ENCODE peak calls at places on chromosomes 4 and X, in six cellular contexts. One of them, this sample, is unnamed.

GRCh38 chrX:74853255-74853654 is 72.0 kb downstream of the NEXMIF start:
- DNase-seq in NT2/D1: no peak
- DNase-seq in endodermal cell: no peak
- DNase-seq in CD4-positive, alpha-beta memory T cell: no peak
- DNase-seq in uterus: no peak
- DNase-seq in brain microvascular endothelial cell: no peak
- DNase-seq in this sample: no peak

GRCh38 chr4:25818293-25819240 is 44.2 kb downstream of the SEL1L3 start:
- DNase-seq in NT2/D1: no peak
- DNase-seq in endodermal cell: no peak
- DNase-seq in CD4-positive, alpha-beta memory T cell: no peak
- DNase-seq in uterus: no peak
- DNase-seq in brain microvascular endothelial cell: no peak
- DNase-seq in this sample: no peak

GRCh38 chr4:79232555-79232954 is 93.3 kb downstream of the NAA11 start:
- DNase-seq in NT2/D1: no peak
- DNase-seq in endodermal cell: no peak
- DNase-seq in CD4-positive, alpha-beta memory T cell: no peak
- DNase-seq in uterus: no peak
- DNase-seq in brain microvascular endothelial cell: peak; percentile 14
- DNase-seq in this sample: no peak

GRCh38 chr4:147594107-147594506 is 23.1 kb upstream of the TMEM184C start:
- DNase-seq in NT2/D1: no peak
- DNase-seq in endodermal cell: peak; percentile 56
- DNase-seq in CD4-positive, alpha-beta memory T cell: no peak
- DNase-seq in uterus: no peak
- DNase-seq in brain microvascular endothelial cell: no peak
- DNase-seq in this sample: peak; percentile 32

GRCh38 chrX:135170468-135170867 is 730 bp downstream of the CT55 start:
- DNase-seq in NT2/D1: no peak
- DNase-seq in endodermal cell: no peak
- DNase-seq in CD4-positive, alpha-beta memory T cell: no peak
- DNase-seq in uterus: no peak
- DNase-seq in brain microvascular endothelial cell: no peak
- DNase-seq in this sample: no peak

GRCh38 chr4:182724414-182724813 is 192.8 kb downstream of the DCTD start:
- DNase-seq in NT2/D1: no peak
- DNase-seq in endodermal cell: no peak
- DNase-seq in CD4-positive, alpha-beta memory T cell: no peak
- DNase-seq in uterus: no peak
- DNase-seq in brain microvascular endothelial cell: no peak
- DNase-seq in this sample: no peak

GRCh38 chr4:7328913-7329638 is 105.7 kb downstream of the PSAPL1 start:
- DNase-seq in NT2/D1: no peak
- DNase-seq in endodermal cell: peak; percentile 64
- DNase-seq in CD4-positive, alpha-beta memory T cell: no peak
- DNase-seq in uterus: no peak
- DNase-seq in brain microvascular endothelial cell: peak; percentile 77
- DNase-seq in this sample: no peak

GRCh38 chrX:117985241-117985640 is 131.4 kb downstream of the KLHL13 start:
- DNase-seq in NT2/D1: no peak
- DNase-seq in endodermal cell: peak; percentile 54
- DNase-seq in CD4-positive, alpha-beta memory T cell: no peak
- DNase-seq in uterus: no peak
- DNase-seq in brain microvascular endothelial cell: no peak
- DNase-seq in this sample: peak; percentile 22

GRCh38 chr4:173217727-173218126 is 49.1 kb downstream of the GALNT7 start:
- DNase-seq in NT2/D1: no peak
- DNase-seq in endodermal cell: no peak
- DNase-seq in CD4-positive, alpha-beta memory T cell: no peak
- DNase-seq in uterus: no peak
- DNase-seq in brain microvascular endothelial cell: peak; percentile 60
- DNase-seq in this sample: no peak

GRCh38 chr4:186190456-186191265 is 706 bp upstream of the CYP4V2 start:
- DNase-seq in NT2/D1: no peak
- DNase-seq in endodermal cell: no peak
- DNase-seq in CD4-positive, alpha-beta memory T cell: peak; percentile 48
- DNase-seq in uterus: no peak
- DNase-seq in brain microvascular endothelial cell: no peak
- DNase-seq in this sample: peak; percentile 82

GRCh38 chr4:98601719-98602118 is 56.7 kb downstream of the TSPAN5 start:
- DNase-seq in NT2/D1: no peak
- DNase-seq in endodermal cell: no peak
- DNase-seq in CD4-positive, alpha-beta memory T cell: no peak
- DNase-seq in uterus: no peak
- DNase-seq in brain microvascular endothelial cell: peak; percentile 48
- DNase-seq in this sample: no peak

GRCh38 chr4:73589261-73589847 is 30.9 kb downstream of the RASSF6 start:
- DNase-seq in NT2/D1: no peak
- DNase-seq in endodermal cell: no peak
- DNase-seq in CD4-positive, alpha-beta memory T cell: no peak
- DNase-seq in uterus: no peak
- DNase-seq in brain microvascular endothelial cell: peak; percentile 28
- DNase-seq in this sample: no peak

GRCh38 chrX:23012636-23013035 is 12.9 kb downstream of the DDX53 start:
- DNase-seq in NT2/D1: no peak
- DNase-seq in endodermal cell: no peak
- DNase-seq in CD4-positive, alpha-beta memory T cell: no peak
- DNase-seq in uterus: no peak
- DNase-seq in brain microvascular endothelial cell: no peak
- DNase-seq in this sample: no peak

GRCh38 chr4:145482209-145483021 is 762 bp downstream of the SMAD1 start:
- DNase-seq in NT2/D1: peak; percentile 32
- DNase-seq in endodermal cell: peak; percentile 82
- DNase-seq in CD4-positive, alpha-beta memory T cell: peak; percentile 7
- DNase-seq in uterus: peak; percentile 52
- DNase-seq in brain microvascular endothelial cell: peak; percentile 72
- DNase-seq in this sample: peak; percentile 76

GRCh38 chr4:32475710-32476109 is 1755.5 kb downstream of the PCDH7 start:
- DNase-seq in NT2/D1: no peak
- DNase-seq in endodermal cell: no peak
- DNase-seq in CD4-positive, alpha-beta memory T cell: no peak
- DNase-seq in uterus: no peak
- DNase-seq in brain microvascular endothelial cell: no peak
- DNase-seq in this sample: no peak

GRCh38 chr4:173237722-173238121 is 69.1 kb downstream of the GALNT7 start:
- DNase-seq in NT2/D1: no peak
- DNase-seq in endodermal cell: no peak
- DNase-seq in CD4-positive, alpha-beta memory T cell: no peak
- DNase-seq in uterus: no peak
- DNase-seq in brain microvascular endothelial cell: no peak
- DNase-seq in this sample: no peak

GRCh38 chrX:12949927-12950656 is 24.8 kb upstream of the TMSB4X start:
- DNase-seq in NT2/D1: no peak
- DNase-seq in endodermal cell: no peak
- DNase-seq in CD4-positive, alpha-beta memory T cell: peak; percentile 88
- DNase-seq in uterus: peak; percentile 89
- DNase-seq in brain microvascular endothelial cell: peak; percentile 87
- DNase-seq in this sample: no peak

GRCh38 chrX:44012484-44013096 is 39.4 kb upstream of the NDP start:
- DNase-seq in NT2/D1: no peak
- DNase-seq in endodermal cell: no peak
- DNase-seq in CD4-positive, alpha-beta memory T cell: no peak
- DNase-seq in uterus: no peak
- DNase-seq in brain microvascular endothelial cell: peak; percentile 61
- DNase-seq in this sample: no peak

GRCh38 chr4:101993002-101993840 is 202.7 kb downstream of the BANK1 start:
- DNase-seq in NT2/D1: no peak
- DNase-seq in endodermal cell: no peak
- DNase-seq in CD4-positive, alpha-beta memory T cell: no peak
- DNase-seq in uterus: no peak
- DNase-seq in brain microvascular endothelial cell: no peak
- DNase-seq in this sample: no peak

GRCh38 chr4:37758226-37758625 is 68.3 kb upstream of the PGM2 start:
- DNase-seq in NT2/D1: no peak
- DNase-seq in endodermal cell: no peak
- DNase-seq in CD4-positive, alpha-beta memory T cell: no peak
- DNase-seq in uterus: peak; percentile 29
- DNase-seq in brain microvascular endothelial cell: peak; percentile 77
- DNase-seq in this sample: no peak

GRCh38 chr4:138034871-138035270 is 207.3 kb downstream of the SLC7A11 start:
- DNase-seq in NT2/D1: no peak
- DNase-seq in endodermal cell: no peak
- DNase-seq in CD4-positive, alpha-beta memory T cell: no peak
- DNase-seq in uterus: no peak
- DNase-seq in brain microvascular endothelial cell: no peak
- DNase-seq in this sample: no peak

GRCh38 chr4:74114234-74114633 is 15.2 kb upstream of the CXCL2 start:
- DNase-seq in NT2/D1: no peak
- DNase-seq in endodermal cell: no peak
- DNase-seq in CD4-positive, alpha-beta memory T cell: no peak
- DNase-seq in uterus: no peak
- DNase-seq in brain microvascular endothelial cell: peak; percentile 81
- DNase-seq in this sample: no peak

GRCh38 chrX:15472523-15472922 is 20.6 kb downstream of the PIR start:
- DNase-seq in NT2/D1: no peak
- DNase-seq in endodermal cell: no peak
- DNase-seq in CD4-positive, alpha-beta memory T cell: no peak
- DNase-seq in uterus: no peak
- DNase-seq in brain microvascular endothelial cell: no peak
- DNase-seq in this sample: no peak

GRCh38 chrX:56804867-56805266 is 75.8 kb downstream of the NBDY start:
- DNase-seq in NT2/D1: no peak
- DNase-seq in endodermal cell: peak; percentile 10
- DNase-seq in CD4-positive, alpha-beta memory T cell: no peak
- DNase-seq in uterus: no peak
- DNase-seq in brain microvascular endothelial cell: no peak
- DNase-seq in this sample: no peak

GRCh38 chrX:56803849-56804681 is 75.0 kb downstream of the NBDY start:
- DNase-seq in NT2/D1: no peak
- DNase-seq in endodermal cell: peak; percentile 29
- DNase-seq in CD4-positive, alpha-beta memory T cell: no peak
- DNase-seq in uterus: no peak
- DNase-seq in brain microvascular endothelial cell: no peak
- DNase-seq in this sample: no peak

GRCh38 chrX:56805399-56805798 is 76.4 kb downstream of the NBDY start:
- DNase-seq in NT2/D1: no peak
- DNase-seq in endodermal cell: peak; percentile 21
- DNase-seq in CD4-positive, alpha-beta memory T cell: no peak
- DNase-seq in uterus: no peak
- DNase-seq in brain microvascular endothelial cell: no peak
- DNase-seq in this sample: no peak

GRCh38 chrX:56802428-56802827 is 73.4 kb downstream of the NBDY start:
- DNase-seq in NT2/D1: no peak
- DNase-seq in endodermal cell: no peak
- DNase-seq in CD4-positive, alpha-beta memory T cell: no peak
- DNase-seq in uterus: no peak
- DNase-seq in brain microvascular endothelial cell: no peak
- DNase-seq in this sample: peak; percentile 7

GRCh38 chrX:56802921-56803848 is 74.1 kb downstream of the NBDY start:
- DNase-seq in NT2/D1: peak; percentile 22
- DNase-seq in endodermal cell: peak; percentile 89
- DNase-seq in CD4-positive, alpha-beta memory T cell: peak; percentile 77
- DNase-seq in uterus: peak; percentile 76
- DNase-seq in brain microvascular endothelial cell: peak; percentile 55
- DNase-seq in this sample: peak; percentile 47
- H3K4me3 ChIP-seq in NT2/D1: no peak overlapping the region
- H3K4me3 ChIP-seq in endodermal cell: no peak overlapping the region
- H3K4me3 ChIP-seq in CD4-positive, alpha-beta memory T cell: no peak overlapping the region
- H3K4me3 ChIP-seq in uterus: peak overlapping the region; percentile 34
- H3K4me3 ChIP-seq in brain microvascular endothelial cell: peak overlapping the region; percentile 18
- H3K4me3 ChIP-seq in this sample: no peak overlapping the region

DNA sequence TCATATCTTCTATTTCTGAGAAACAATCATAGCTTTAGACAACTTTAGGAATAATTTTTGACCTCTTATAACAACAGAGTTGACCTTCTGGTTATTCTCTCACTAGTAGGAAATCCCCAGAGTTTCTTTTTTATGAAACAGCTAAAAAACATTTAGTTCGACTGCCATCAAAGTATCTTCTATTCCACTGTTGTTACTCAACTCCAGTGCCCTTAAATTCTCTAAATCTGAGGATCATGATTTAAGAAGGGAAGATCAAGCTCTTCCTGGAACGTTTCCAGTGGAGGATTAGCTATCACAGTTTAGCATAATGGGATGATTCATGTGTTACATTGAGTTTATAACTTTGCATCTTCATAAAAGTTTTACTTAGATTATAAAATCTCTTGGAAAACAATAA is 134.9 kb upstream of the VEGFC start:
- DNase-seq in NT2/D1: no peak
- DNase-seq in endodermal cell: no peak
- DNase-seq in CD4-positive, alpha-beta memory T cell: no peak
- DNase-seq in uterus: no peak
- DNase-seq in brain microvascular endothelial cell: peak; percentile 62
- DNase-seq in this sample: no peak
- H3K36me3 ChIP-seq in NT2/D1: no peaks in the 10 kb centered on the region
- H3K36me3 ChIP-seq in endodermal cell: no peaks in the 10 kb centered on the region
- H3K36me3 ChIP-seq in CD4-positive, alpha-beta memory T cell: no peaks in the 10 kb centered on the region
- H3K36me3 ChIP-seq in uterus: no peaks in the 10 kb centered on the region
- H3K36me3 ChIP-seq in brain microvascular endothelial cell: no peaks in the 10 kb centered on the region
- H3K36me3 ChIP-seq in this sample: no peaks in the 10 kb centered on the region

DNA sequence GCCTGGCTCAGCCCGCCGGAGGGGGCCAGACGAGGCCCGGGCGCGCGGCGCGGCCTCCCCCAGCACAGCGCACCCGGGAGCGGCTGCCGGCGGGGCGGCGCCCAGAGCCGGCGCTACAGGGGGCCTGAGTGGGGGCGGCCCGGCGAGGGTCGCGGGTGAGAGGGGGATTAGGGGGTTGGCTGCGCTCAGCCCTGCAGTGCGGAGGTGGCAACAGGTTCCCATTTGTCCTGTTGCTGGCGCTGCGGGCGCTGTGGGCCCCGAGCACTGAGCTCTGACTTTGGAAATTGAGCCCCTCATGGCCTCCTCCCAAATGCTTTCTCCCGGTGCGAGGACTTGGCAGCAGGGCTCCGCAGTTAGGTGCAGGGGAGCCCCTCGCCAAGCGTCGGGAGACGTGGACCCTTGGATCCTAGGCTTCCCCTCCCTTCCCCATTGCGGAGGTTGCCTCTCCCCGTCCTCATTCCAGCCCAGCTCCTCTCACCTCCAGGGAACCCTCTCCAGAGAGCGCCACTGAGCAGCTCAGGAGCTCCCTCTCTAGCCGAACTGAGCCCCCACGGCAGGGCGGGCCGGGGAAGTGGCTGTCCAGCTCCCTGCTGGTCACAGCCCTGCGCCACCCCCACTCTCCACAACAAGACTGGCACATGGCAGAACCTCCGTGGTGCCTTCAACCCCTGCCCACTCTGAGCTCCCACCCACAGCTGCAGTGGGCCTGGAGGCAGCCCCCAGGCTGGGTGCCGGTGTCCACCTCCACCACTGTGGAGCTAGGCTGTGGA is 2.5 kb upstream of the DUSP9 start:
- DNase-seq in NT2/D1: no peak
- DNase-seq in endodermal cell: peak; percentile 71
- DNase-seq in CD4-positive, alpha-beta memory T cell: no peak
- DNase-seq in uterus: peak; percentile 3
- DNase-seq in brain microvascular endothelial cell: no peak
- DNase-seq in this sample: peak; percentile 76
- H3K27me3 ChIP-seq in NT2/D1: peaks cover 83% of the 10 kb centered on the region
- H3K27me3 ChIP-seq in endodermal cell: peaks cover 83% of the 10 kb centered on the region
- H3K27me3 ChIP-seq in CD4-positive, alpha-beta memory T cell: peaks cover 10% of the 10 kb centered on the region
- H3K27me3 ChIP-seq in uterus: no peaks in the 10 kb centered on the region
- H3K27me3 ChIP-seq in brain microvascular endothelial cell: peaks cover 47% of the 10 kb centered on the region
- H3K27me3 ChIP-seq in this sample: peaks cover 83% of the 10 kb centered on the region

DNA sequence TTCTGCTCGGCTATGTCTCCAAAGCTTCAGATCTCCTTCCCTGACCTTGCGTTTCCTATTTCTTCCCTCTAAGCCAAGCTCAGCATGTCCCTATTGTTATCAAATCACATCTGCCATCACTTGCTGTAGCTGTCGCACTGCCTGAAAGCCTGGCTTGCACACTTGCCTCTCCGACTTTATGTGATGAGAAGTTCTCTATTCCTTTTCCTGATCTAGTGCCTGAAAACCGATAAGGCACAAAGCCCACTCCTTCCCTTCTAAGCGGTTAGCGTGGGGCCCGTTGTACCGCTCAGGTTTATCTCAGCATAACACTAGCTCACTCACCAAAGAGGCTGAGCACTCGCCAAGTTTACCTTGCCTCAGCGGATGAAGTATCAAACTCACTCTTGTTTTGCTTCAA is 816 bp downstream of the NMU start:
- DNase-seq in NT2/D1: no peak
- DNase-seq in endodermal cell: peak; percentile 64
- DNase-seq in CD4-positive, alpha-beta memory T cell: no peak
- DNase-seq in uterus: no peak
- DNase-seq in brain microvascular endothelial cell: no peak
- DNase-seq in this sample: peak; percentile 37
- H3K4me3 ChIP-seq in NT2/D1: peak overlapping the region; percentile 55
- H3K4me3 ChIP-seq in endodermal cell: peak overlapping the region; percentile 86
- H3K4me3 ChIP-seq in CD4-positive, alpha-beta memory T cell: no peak overlapping the region
- H3K4me3 ChIP-seq in uterus: no peak overlapping the region
- H3K4me3 ChIP-seq in brain microvascular endothelial cell: no peak overlapping the region
- H3K4me3 ChIP-seq in this sample: peak overlapping the region; percentile 69

This sample was measured in H7.